ENCODE peak calls at places on chromosome X, in five cellular contexts. S is K562, W is HepG2, B is GM12878, F is H1. P is an unnamed sample.

GRCh38 chrX:1476682-1477081 is 24.0 kb upstream of the ASMTL start:
- DNase-seq in S (no peak), W (no peak), B (no peak), F (no peak), P (no peak)

GRCh38 chrX:75086731-75087195 is 69.3 kb downstream of the ABCB7 start:
- DNase-seq in F (no peak), W (no peak), B (no peak), S (peak), P (no peak)

GRCh38 chrX:130896026-130896425 is 7.0 kb downstream of the ENOX2 start:
- DNase-seq in W (no peak), B (no peak), F (no peak), S (no peak), P (no peak)

GRCh38 chrX:107025538-107025937 is 25.5 kb upstream of the MORC4 start:
- DNase-seq in W (peak), S (peak), F (no peak), B (no peak), P (no peak)

GRCh38 chrX:132532955-132533354 is 44.1 kb upstream of the MBNL3 start:
- DNase-seq in F (no peak), B (no peak), W (peak), S (peak), P (no peak)

GRCh38 chrX:123764967-123765871 is 32.4 kb upstream of the THOC2 start:
- DNase-seq in B (no peak), W (no peak), F (peak), S (peak), P (peak)

GRCh38 chrX:101190736-101191135 is 28.9 kb upstream of the DRP2 start:
- DNase-seq in B (no peak), S (no peak), F (no peak), W (no peak), P (no peak)

GRCh38 chrX:15744181-15744867 is 6.3 kb downstream of the CA5B start:
- DNase-seq in S (peak), B (no peak), W (peak), F (no peak), P (no peak)

GRCh38 chrX:41734530-41734929 is 10.5 kb downstream of the GPR82 start:
- DNase-seq in B (no peak), F (no peak), W (peak), S (peak), P (no peak)

GRCh38 chrX:12972239-12972638 is 2.7 kb upstream of the TMSB4X start:
- DNase-seq in W (no peak), B (no peak), F (no peak), S (no peak), P (no peak)

GRCh38 chrX:118459494-118459893 is 36.1 kb upstream of the DOCK11 start:
- DNase-seq in S (peak), W (peak), B (peak), F (no peak), P (no peak)

GRCh38 chrX:155888139-155888538 is 7.0 kb downstream of the VAMP7 start:
- DNase-seq in W (no peak), B (no peak), F (no peak), S (peak), P (no peak)

GRCh38 chrX:13690836-13691235 is 1.9 kb downstream of the RAB9A start:
- DNase-seq in F (no peak), B (no peak), S (no peak), W (no peak), P (no peak)

GRCh38 chrX:71625471-71625870 is 7.2 kb upstream of the CXCR3 start:
- DNase-seq in W (peak), S (no peak), F (no peak), B (no peak), P (no peak)

GRCh38 chrX:41655101-41655500 is 33.7 kb upstream of the GPR34 start:
- DNase-seq in B (no peak), S (no peak), F (no peak), W (no peak), P (no peak)

GRCh38 chrX:41661366-41662095 is 27.2 kb upstream of the GPR34 start:
- DNase-seq in W (no peak), S (no peak), B (no peak), F (no peak), P (no peak)

GRCh38 chrX:46733226-46733625 is 25.7 kb downstream of the SLC9A7 start:
- DNase-seq in S (no peak), B (no peak), F (no peak), W (no peak), P (no peak)

GRCh38 chrX:49171752-49172279 is at the start of gene PLP2:
- DNase-seq in B (no peak), S (peak), F (no peak), W (no peak), P (no peak)

GRCh38 chrX:139192386-139192961 is 338.1 kb upstream of the F9 start:
- DNase-seq in S (no peak), F (no peak), W (no peak), B (no peak), P (no peak)

GRCh38 chrX:40734956-40735317 is 405 bp downstream of the MED14 start:
- DNase-seq in S (peak), F (no peak), W (no peak), B (no peak), P (no peak)

GRCh38 chrX:2766921-2767320 is 15.1 kb downstream of the XG start:
- DNase-seq in F (no peak), B (no peak), W (no peak), S (no peak), P (no peak)

GRCh38 chrX:74461384-74461783 is 40.1 kb downstream of the SLC16A2 start:
- DNase-seq in S (no peak), F (no peak), W (no peak), B (no peak), P (no peak)

GRCh38 chrX:40945366-40945713 is 139.9 kb upstream of the USP9X start:
- DNase-seq in B (peak), W (no peak), S (peak), F (no peak), P (no peak)

GRCh38 chrX:153722704-153723350 is 1.4 kb downstream of the BCAP31 start:
- DNase-seq in S (no peak), B (no peak), W (no peak), F (no peak), P (no peak)

GRCh38 chrX:153725832-153726285 is 1.2 kb downstream of the ABCD1 start:
- DNase-seq in W (no peak), B (no peak), F (no peak), S (no peak), P (no peak)

GRCh38 chrX:153724252-153725038 is at the start of the genes ABCD1 and BCAP31:
- DNase-seq in W (peak), S (peak), B (peak), F (peak), P (peak)

GRCh38 chrX:153725039-153725831 is 579 bp downstream of the ABCD1 start:
- DNase-seq in W (no peak), F (no peak), B (no peak), S (no peak), P (peak)

DNA sequence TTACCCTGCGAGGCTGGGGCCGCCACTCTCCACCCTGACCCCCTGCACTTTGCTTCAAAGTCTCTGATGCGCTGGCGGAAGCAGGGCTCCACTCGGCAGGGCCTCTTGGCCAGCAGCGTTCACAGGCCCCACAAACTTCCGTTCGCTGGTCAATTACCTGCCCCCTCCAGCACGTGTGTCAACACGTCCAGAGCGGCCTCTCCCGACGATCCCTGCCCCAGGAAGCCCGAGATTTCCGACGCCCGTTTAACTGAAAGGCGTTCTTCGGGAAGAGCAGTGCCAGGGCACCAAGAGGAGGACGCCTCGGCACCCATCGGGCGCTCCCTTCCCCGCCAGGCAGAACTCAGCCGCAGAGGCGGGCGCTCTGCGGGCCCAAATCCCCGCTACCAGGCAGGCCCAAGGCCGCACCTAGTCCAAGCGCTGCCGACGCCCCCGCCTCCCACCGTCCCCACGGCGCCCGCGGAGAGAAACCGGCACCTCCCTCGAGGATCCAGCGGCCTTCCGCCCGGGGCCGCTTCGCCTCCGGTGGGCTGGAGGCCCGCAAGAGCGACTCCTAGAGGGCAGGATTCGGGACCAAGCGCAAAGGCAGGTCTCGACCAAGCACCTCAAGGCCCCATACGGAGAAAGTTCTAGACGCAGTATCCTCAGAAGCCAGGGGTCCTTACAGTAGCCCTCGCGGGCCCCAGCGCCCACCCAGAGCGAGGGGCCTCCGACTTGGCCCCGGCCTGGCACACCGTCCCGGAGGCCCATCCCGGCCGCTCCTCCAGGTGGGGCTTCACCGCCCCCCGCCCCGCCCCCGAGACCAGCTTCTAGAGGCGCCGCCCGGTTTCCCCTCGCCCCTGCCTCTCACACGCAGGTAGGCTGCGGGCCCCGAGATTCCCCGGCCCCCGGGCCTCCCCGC is 586 bp downstream of the BCAP31 start:
- DNase-seq in S (peak), W (peak), B (no peak), F (no peak), P (peak)
- TF ChIP-seq ATF2 in S (no peak), W (no peak), B (no peak), F (no peak), P (no peak)

GRCh38 chrX:119736206-119736764 is 22.1 kb upstream of the SOWAHD start:
- DNase-seq in B (no peak), F (no peak), W (peak), S (no peak), P (no peak)

GRCh38 chrX:119729408-119730201 is 28.8 kb upstream of the SOWAHD start:
- DNase-seq in W (peak), F (peak), B (peak), S (peak), P (peak)

GRCh38 chrX:119734897-119735339 is 23.5 kb upstream of the SOWAHD start:
- DNase-seq in F (no peak), B (no peak), W (no peak), S (no peak), P (no peak)

DNA sequence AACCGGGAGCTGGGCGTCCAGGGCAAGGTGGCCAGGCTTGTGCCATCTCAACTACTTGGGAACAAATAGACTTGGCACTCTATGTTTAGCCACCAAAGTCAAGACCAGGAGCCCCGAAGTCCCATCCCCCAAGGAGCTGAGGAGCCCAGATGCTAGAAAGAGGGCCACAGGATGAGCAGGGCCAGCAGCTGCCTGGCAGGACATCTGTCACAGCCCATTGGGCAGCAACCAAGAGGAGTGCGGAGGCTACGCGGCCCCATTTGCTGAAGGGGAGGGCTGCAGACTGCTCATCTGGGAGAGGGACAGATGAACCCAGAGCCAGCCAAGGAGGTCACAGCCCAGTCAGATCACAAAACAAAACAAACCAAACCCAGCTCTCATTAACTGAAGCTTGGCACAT is 22.9 kb upstream of the SOWAHD start:
- DNase-seq in B (no peak), F (no peak), W (no peak), S (no peak), P (no peak)
- TF ChIP-seq ATF2 in B (no peak), F (no peak), W (no peak), S (no peak), P (no peak)

GRCh38 chrX:142089193-142089592 is 115.9 kb downstream of the MAGEC2 start:
- DNase-seq in W (no peak), B (no peak), S (no peak), F (no peak), P (no peak)
- TF ChIP-seq ATF2 in W (no peak), B (no peak), S (no peak), F (no peak), P (no peak)

GRCh38 chrX:10986616-10987015 is 124.5 kb upstream of the HCCS start:
- DNase-seq in B (no peak), S (no peak), F (no peak), W (no peak), P (no peak)

GRCh38 chrX:10979956-10980355 is 131.2 kb upstream of the HCCS start:
- DNase-seq in W (no peak), F (no peak), S (no peak), B (no peak), P (no peak)

GRCh38 chrX:10984213-10984612 is 126.9 kb upstream of the HCCS start:
- DNase-seq in F (no peak), W (peak), S (no peak), B (no peak), P (no peak)

GRCh38 chrX:10983526-10983925 is 127.6 kb upstream of the HCCS start:
- DNase-seq in F (no peak), S (no peak), W (peak), B (no peak), P (no peak)

GRCh38 chrX:10981491-10981890 is 129.6 kb upstream of the HCCS start:
- DNase-seq in B (no peak), W (peak), S (no peak), F (no peak), P (no peak)
- TF ChIP-seq ATF2 in B (no peak), W (no peak), S (no peak), F (no peak), P (no peak)

P was measured in WTC11.